ENCODE peak calls at places on chromosome 3, in eight cellular contexts. K is natural killer cell, Z is right cardiac atrium, O is right lobe of liver, X is T-cell, A is heart right ventricle, F is left lung, R is left cardiac atrium. E is an unnamed sample.

GRCh38 chr3:177842743-177843734 is 645.8 kb upstream of the TBL1XR1 start:
- ATAC-seq in K (no peak), Z (no peak), O (no peak), X (no peak), A (no peak), F (no peak), R (no peak), E (no peak)

GRCh38 chr3:58082047-58082446 is 73.8 kb downstream of the FLNB start:
- ATAC-seq in K (no peak), Z (peak; percentile 67), O (peak; percentile 62), X (peak; percentile 88), A (peak; percentile 88), F (no peak), R (peak; percentile 44), E (peak; percentile 82)

GRCh38 chr3:138945646-138946553 is 1.0 kb downstream of the FOXL2 start:
- ATAC-seq in K (no peak), Z (no peak), O (peak; percentile 39), X (no peak), A (no peak), F (peak; percentile 37), R (peak; percentile 12), E (no peak)

GRCh38 chr3:46725663-46726314 is 8.1 kb upstream of the PRSS50 start:
- ATAC-seq in K (no peak), Z (no peak), O (no peak), X (no peak), A (no peak), F (no peak), R (no peak), E (peak; percentile 30)

GRCh38 chr3:21785765-21786453 is 34.9 kb upstream of the ZNF385D start:
- ATAC-seq in K (no peak), Z (peak; percentile 73), O (no peak), X (no peak), A (peak; percentile 56), F (no peak), R (no peak), E (no peak)

GRCh38 chr3:8491750-8492149 is 9.9 kb upstream of the LMCD1 start:
- ATAC-seq in K (no peak), Z (peak; percentile 48), O (peak; percentile 17), X (no peak), A (no peak), F (no peak), R (no peak), E (no peak)

GRCh38 chr3:140467104-140467577 is 210.7 kb upstream of the TRIM42 start:
- ATAC-seq in K (no peak), Z (peak; percentile 24), O (no peak), X (no peak), A (peak; percentile 76), F (peak; percentile 92), R (no peak), E (no peak)

GRCh38 chr3:101851833-101852232 is 2.5 kb downstream of the NFKBIZ start:
- ATAC-seq in K (no peak), Z (no peak), O (no peak), X (no peak), A (no peak), F (no peak), R (no peak), E (no peak)

GRCh38 chr3:133561682-133562081 is 11.8 kb upstream of the CDV3 start:
- ATAC-seq in K (no peak), Z (no peak), O (no peak), X (no peak), A (no peak), F (peak; percentile 41), R (no peak), E (no peak)

GRCh38 chr3:123658860-123659221 is 74.0 kb upstream of the HACD2 start:
- ATAC-seq in K (no peak), Z (no peak), O (no peak), X (no peak), A (no peak), F (peak; percentile 46), R (peak; percentile 32), E (peak; percentile 16)

GRCh38 chr3:187398955-187399354 is 30.8 kb downstream of the RTP4 start:
- ATAC-seq in K (no peak), Z (no peak), O (no peak), X (no peak), A (no peak), F (no peak), R (no peak), E (no peak)

GRCh38 chr3:153348457-153349137 is 186.6 kb downstream of the RAP2B start:
- ATAC-seq in K (no peak), Z (no peak), O (no peak), X (no peak), A (no peak), F (no peak), R (no peak), E (no peak)

GRCh38 chr3:112074616-112075497 is 11.3 kb upstream of the C3orf52 start:
- ATAC-seq in K (no peak), Z (peak; percentile 56), O (peak; percentile 98), X (peak; percentile 77), A (peak; percentile 54), F (peak; percentile 96), R (peak; percentile 19), E (peak; percentile 99)

E was measured in SK-N-SH treated with all-trans-retinoic acid at 6 μM for 48 hours.